ENCODE peak calls at places on chromosomes 7 and 10, in seven cellular contexts. M, T, I, L, Z, G and B are unnamed samples.

GRCh38 chr10:91694170-91694794 is 61.4 kb upstream of the PPP1R3C start:
- DNase-seq in M (no peak), T (no peak), I (peak), L (peak), Z (no peak), G (peak), B (peak)

GRCh38 chr7:85135931-85136330 is 50.9 kb downstream of the SEMA3D start:
- DNase-seq in M (no peak), T (peak), I (no peak), L (no peak), Z (peak), G (peak), B (no peak)

GRCh38 chr7:94348142-94348541 is 46.6 kb upstream of the COL1A2 start:
- DNase-seq in M (peak), T (peak), I (no peak), L (no peak), Z (peak), G (no peak), B (peak)

GRCh38 chr10:121900443-121901174 is 27.2 kb downstream of the ATE1 start:
- DNase-seq in M (no peak), T (peak), I (peak), L (no peak), Z (peak), G (peak), B (no peak)

GRCh38 chr7:29075621-29076020 is 70.7 kb downstream of the CPVL start:
- DNase-seq in M (no peak), T (no peak), I (no peak), L (no peak), Z (no peak), G (no peak), B (no peak)

GRCh38 chr7:135645296-135645904 is 16.9 kb upstream of the STMP1 start:
- DNase-seq in M (no peak), T (no peak), I (peak), L (no peak), Z (no peak), G (peak), B (no peak)

GRCh38 chr7:41045556-41046123 is 657.2 kb downstream of the INHBA start:
- DNase-seq in M (no peak), T (no peak), I (peak), L (no peak), Z (no peak), G (peak), B (peak)

GRCh38 chr10:112698774-112699173 is 251.3 kb upstream of the TCF7L2 start:
- DNase-seq in M (no peak), T (no peak), I (no peak), L (no peak), Z (no peak), G (no peak), B (no peak)

GRCh38 chr7:140653319-140654108 is 12.9 kb upstream of the DENND2A start:
- DNase-seq in M (peak), T (peak), I (peak), L (peak), Z (no peak), G (peak), B (peak)

GRCh38 chr10:98289802-98290209 is 21.8 kb upstream of the LOXL4 start:
- DNase-seq in M (no peak), T (no peak), I (no peak), L (no peak), Z (no peak), G (no peak), B (no peak)

GRCh38 chr10:129867780-129868179 is 96.3 kb downstream of the EBF3 start:
- DNase-seq in M (no peak), T (no peak), I (no peak), L (no peak), Z (no peak), G (no peak), B (no peak)

GRCh38 chr10:33047655-33048054 is 89.6 kb upstream of the ITGB1 start:
- DNase-seq in M (no peak), T (no peak), I (no peak), L (no peak), Z (no peak), G (no peak), B (no peak)

GRCh38 chr10:5527332-5528200 is 2.8 kb downstream of the CALML3 start:
- DNase-seq in M (peak), T (no peak), I (no peak), L (no peak), Z (no peak), G (no peak), B (no peak)

GRCh38 chr7:39880556-39880955 is 69.5 kb upstream of the CDK13 start:
- DNase-seq in M (no peak), T (no peak), I (no peak), L (no peak), Z (peak), G (no peak), B (no peak)

GRCh38 chr7:111025013-111025412 is 65.9 kb upstream of the LRRN3 start:
- DNase-seq in M (no peak), T (no peak), I (peak), L (no peak), Z (no peak), G (no peak), B (no peak)

GRCh38 chr10:127977368-127978009 is 70.6 kb downstream of the PTPRE start:
- DNase-seq in M (peak), T (peak), I (no peak), L (no peak), Z (no peak), G (peak), B (peak)

GRCh38 chr7:103715376-103716110 is 269.5 kb upstream of the SLC26A5 start:
- DNase-seq in M (no peak), T (no peak), I (no peak), L (no peak), Z (no peak), G (no peak), B (no peak)

GRCh38 chr7:108613147-108613948 is 43.7 kb downstream of the DNAJB9 start:
- DNase-seq in M (no peak), T (peak), I (peak), L (no peak), Z (no peak), G (peak), B (no peak)

GRCh38 chr7:42186181-42186580 is 50.8 kb downstream of the GLI3 start:
- DNase-seq in M (no peak), T (no peak), I (no peak), L (no peak), Z (no peak), G (peak), B (no peak)